ENCODE peak calls at places on chromosomes 1 and 21, in eight cellular contexts. G is breast epithelium; O is cardiac muscle cell; S is CD8-positive, alpha-beta T cell; V is A549; J is IMR-90; F is lung; U is kidney. Z is an unnamed sample.

GRCh38 chr1:232587141-232588008 is 42.6 kb downstream of the SIPA1L2 start:
- DNase-seq in J (no peak), V (no peak), U (no peak), G (no peak), S (no peak), O (no peak), F (no peak), Z (no peak)

GRCh38 chr1:149844096-149844495 is 55.3 kb upstream of the BOLA1 start:
- DNase-seq in U (no peak), V (peak; percentile 55), S (no peak), F (no peak), J (peak; percentile 78), O (peak; percentile 34), G (no peak), Z (no peak)

GRCh38 chr1:27577504-27578188 is 26.3 kb downstream of the AHDC1 start:
- DNase-seq in G (no peak), O (no peak), V (no peak), J (no peak), U (no peak), S (no peak), F (no peak), Z (no peak)

GRCh38 chr1:107950434-107950833 is 14.5 kb downstream of the VAV3 start:
- DNase-seq in G (no peak), S (no peak), O (no peak), J (no peak), F (no peak), U (no peak), V (no peak), Z (no peak)

GRCh38 chr1:65421341-65422174 is 1.1 kb downstream of the LEPR start:
- DNase-seq in J (peak; percentile 23), O (peak; percentile 71), S (no peak), F (no peak), V (no peak), G (no peak), U (no peak), Z (no peak)

GRCh38 chr1:35466120-35466519 is 91.1 kb downstream of the KIAA0319L start:
- DNase-seq in S (no peak), J (no peak), F (no peak), O (no peak), V (no peak), G (no peak), U (no peak), Z (no peak)

GRCh38 chr21:44533121-44533890 is 6.7 kb downstream of the KRTAP10-1 start:
- DNase-seq in S (no peak), F (no peak), J (no peak), V (no peak), O (no peak), G (peak; percentile 49), U (peak; percentile 69), Z (peak; percentile 70)

GRCh38 chr1:115705085-115706008 is 63.2 kb downstream of the CASQ2 start:
- DNase-seq in O (no peak), U (no peak), V (no peak), F (no peak), S (no peak), G (no peak), J (no peak), Z (no peak)

GRCh38 chr21:36701912-36702621 is 3.2 kb downstream of the SIM2 start:
- DNase-seq in S (peak; percentile 36), J (peak; percentile 64), O (no peak), F (no peak), V (no peak), U (no peak), G (no peak), Z (no peak)

GRCh38 chr1:221454096-221454495 is 287.8 kb downstream of the DUSP10 start:
- DNase-seq in U (no peak), J (no peak), V (no peak), O (no peak), G (no peak), F (no peak), S (no peak), Z (no peak)

GRCh38 chr1:175702079-175702795 is 41.2 kb downstream of the TNR start:
- DNase-seq in O (no peak), V (no peak), U (no peak), G (no peak), F (no peak), J (no peak), S (no peak), Z (no peak)

GRCh38 chr1:12179111-12179519 is 12.3 kb downstream of the TNFRSF1B start:
- DNase-seq in G (no peak), U (no peak), O (peak; percentile 62), F (no peak), S (peak; percentile 76), J (peak; percentile 88), V (no peak), Z (no peak)

GRCh38 chr1:234732671-234733390 is 122.9 kb upstream of the IRF2BP2 start:
- DNase-seq in O (no peak), V (no peak), J (no peak), G (no peak), S (no peak), F (no peak), U (no peak), Z (no peak)

DNA sequence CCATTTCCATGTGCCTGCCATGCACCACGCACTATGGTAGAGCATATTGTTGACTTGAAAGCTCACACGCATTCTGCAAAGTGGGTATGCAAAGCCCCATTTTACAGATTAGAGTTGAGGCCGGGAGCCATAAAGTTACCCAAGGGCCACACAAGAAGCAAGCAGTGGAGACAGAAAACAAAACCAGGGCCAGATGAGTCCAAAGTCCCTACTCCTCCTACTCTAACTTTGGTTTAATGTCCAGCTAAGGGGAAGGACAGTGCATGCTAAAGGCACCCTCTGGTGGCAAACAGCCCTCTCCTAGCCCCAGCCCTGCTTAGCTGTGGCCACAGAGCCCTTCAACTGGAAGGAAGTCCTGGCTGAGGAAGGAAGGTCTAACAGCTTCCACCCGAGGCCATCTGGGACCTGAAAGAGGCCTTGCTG is 74.9 kb downstream of the SLC66A1 start:
- DNase-seq in S (no peak), F (no peak), V (no peak), G (no peak), O (no peak), J (no peak), U (peak; percentile 12), Z (no peak)
- H3K27ac ChIP-seq in S (no peak overlapping the region), F (no peak overlapping the region), V (no peak overlapping the region), G (no peak overlapping the region), O (no peak overlapping the region), J (no peak overlapping the region), U (no peak overlapping the region), Z (peak overlapping the region; percentile 54)

GRCh38 chr1:56561227-56562019 is 17.9 kb downstream of the PLPP3 start:
- DNase-seq in O (no peak), G (no peak), J (no peak), U (no peak), F (no peak), S (no peak), V (no peak), Z (no peak)
- H3K4me1 ChIP-seq in O (peaks cover 30% of the 10 kb centered on the region), G (no peaks in the 10 kb centered on the region), J (peaks cover 6% of the 10 kb centered on the region), U (peaks cover 42% of the 10 kb centered on the region), F (peaks cover 3% of the 10 kb centered on the region), S (no peaks in the 10 kb centered on the region), V (peaks cover 42% of the 10 kb centered on the region), Z (peaks cover 38% of the 10 kb centered on the region)

GRCh38 chr1:10668241-10668761 is 128.1 kb downstream of the CASZ1 start:
- DNase-seq in G (no peak), O (no peak), S (no peak), J (no peak), U (no peak), V (no peak), F (no peak), Z (no peak)

GRCh38 chr1:10665226-10665625 is 131.2 kb downstream of the CASZ1 start:
- DNase-seq in V (no peak), F (no peak), U (no peak), O (no peak), J (no peak), G (no peak), S (no peak), Z (no peak)

GRCh38 chr1:10664251-10664650 is 132.2 kb downstream of the CASZ1 start:
- DNase-seq in V (no peak), U (no peak), G (no peak), O (no peak), J (no peak), F (no peak), S (no peak), Z (peak; percentile 84)

GRCh38 chr1:10667815-10668214 is 128.6 kb downstream of the CASZ1 start:
- DNase-seq in S (no peak), U (no peak), O (no peak), V (no peak), J (no peak), F (no peak), G (no peak), Z (no peak)

DNA sequence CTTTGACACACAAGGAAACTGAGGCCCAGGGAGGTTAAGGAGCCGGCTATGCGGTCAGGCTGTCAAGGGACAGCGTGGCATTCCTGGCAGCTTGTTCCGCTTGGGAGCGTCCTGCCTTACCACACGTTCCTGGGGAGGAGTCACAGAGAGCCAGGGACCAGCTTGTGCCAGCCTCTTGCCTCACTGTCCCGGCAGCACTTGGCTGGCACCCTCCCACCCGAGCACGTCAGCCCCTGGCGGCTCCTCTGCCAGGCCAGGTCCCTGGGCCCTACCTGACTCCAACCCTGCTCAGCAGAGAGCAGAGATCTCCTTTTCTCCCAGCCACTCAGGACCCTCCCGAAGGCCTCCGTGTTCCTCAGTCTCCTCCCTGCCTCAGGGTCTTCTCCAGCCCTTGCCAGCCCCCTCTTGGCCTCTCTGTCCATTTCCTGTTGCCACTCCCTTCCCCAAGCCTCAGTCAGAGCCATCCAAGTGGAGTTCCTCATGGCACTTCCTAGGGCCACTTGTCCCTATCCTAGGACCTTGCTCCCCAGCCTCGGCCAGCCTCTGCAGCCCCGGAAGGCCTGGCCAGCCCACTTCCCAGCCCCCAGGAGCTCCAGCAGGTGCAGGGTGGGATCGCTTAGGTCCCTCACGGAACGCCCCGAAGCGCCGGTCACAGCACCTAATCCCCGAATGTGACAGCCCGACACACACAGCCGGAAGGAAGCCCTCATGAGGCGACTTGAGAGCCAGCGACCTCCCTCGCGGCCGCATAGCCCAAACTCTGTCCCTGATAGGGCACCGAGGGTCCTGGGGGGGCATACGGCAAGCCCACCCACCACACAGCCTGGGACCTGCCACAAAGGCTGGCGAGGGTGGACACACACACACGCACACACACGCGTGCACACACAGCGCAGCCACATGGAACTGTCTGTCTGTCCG is 130.3 kb downstream of the CASZ1 start:
- DNase-seq in U (peak; percentile 94), V (no peak), O (no peak), J (no peak), S (no peak), G (peak; percentile 87), F (peak; percentile 84), Z (no peak)
- H3K27ac ChIP-seq in U (peak overlapping the region; percentile 78), V (no peak overlapping the region), O (peak overlapping the region; percentile 94), J (no peak overlapping the region), S (no peak overlapping the region), G (peak overlapping the region; percentile 80), F (peak overlapping the region; percentile 94), Z (no peak overlapping the region)

GRCh38 chr1:160711528-160712311 is at the start of gene CD48:
- DNase-seq in U (no peak), J (no peak), O (no peak), F (no peak), G (no peak), V (no peak), S (peak; percentile 67), Z (no peak)

GRCh38 chr1:160709715-160710114 is 1.9 kb downstream of the CD48 start:
- DNase-seq in U (no peak), F (no peak), V (no peak), S (no peak), G (no peak), J (no peak), O (no peak), Z (no peak)

GRCh38 chr1:160708118-160708517 is 3.5 kb downstream of the CD48 start:
- DNase-seq in G (no peak), V (no peak), S (no peak), J (no peak), F (no peak), O (no peak), U (no peak), Z (no peak)

GRCh38 chr1:160708821-160709220 is 2.8 kb downstream of the CD48 start:
- DNase-seq in V (no peak), O (no peak), F (no peak), G (no peak), S (no peak), J (no peak), U (no peak), Z (no peak)

GRCh38 chr1:160710531-160711252 is 930 bp downstream of the CD48 start:
- DNase-seq in F (no peak), S (no peak), O (no peak), U (no peak), J (no peak), V (no peak), G (no peak), Z (no peak)
- H3K4me1 ChIP-seq in F (peaks cover 1% of the 10 kb centered on the region), S (peaks cover 67% of the 10 kb centered on the region), O (peaks cover 14% of the 10 kb centered on the region), U (no peaks in the 10 kb centered on the region), J (no peaks in the 10 kb centered on the region), V (no peaks in the 10 kb centered on the region), G (no peaks in the 10 kb centered on the region), Z (peaks cover 79% of the 10 kb centered on the region)